ENCODE peak calls at places on chromosome 5, in ten cellular contexts. One of them, this sample, is unnamed.

GRCh38 chr5:14327624-14328023 is 184.5 kb downstream of the TRIO start:
- DNase-seq in AG09319: no peak
- DNase-seq in AG10803: no peak
- DNase-seq in transverse colon: no peak
- DNase-seq in H1: no peak
- DNase-seq in cardiac muscle cell: peak
- DNase-seq in omental fat pad: no peak
- DNase-seq in gastrocnemius medialis: no peak
- DNase-seq in progenitor cell of endocrine pancreas: no peak
- DNase-seq in body of pancreas: no peak
- DNase-seq in this sample: no peak

GRCh38 chr5:173907686-173908371 is 19.7 kb downstream of the CPEB4 start:
- DNase-seq in omental fat pad: no peak
- DNase-seq in cardiac muscle cell: no peak
- DNase-seq in AG10803: peak
- DNase-seq in transverse colon: no peak
- DNase-seq in gastrocnemius medialis: peak
- DNase-seq in AG09319: no peak
- DNase-seq in body of pancreas: no peak
- DNase-seq in H1: no peak
- DNase-seq in progenitor cell of endocrine pancreas: no peak
- DNase-seq in this sample: no peak

GRCh38 chr5:80738466-80738865 is 83.7 kb upstream of the DHFR start:
- DNase-seq in transverse colon: no peak
- DNase-seq in AG09319: no peak
- DNase-seq in omental fat pad: no peak
- DNase-seq in AG10803: no peak
- DNase-seq in cardiac muscle cell: no peak
- DNase-seq in body of pancreas: no peak
- DNase-seq in progenitor cell of endocrine pancreas: no peak
- DNase-seq in H1: no peak
- DNase-seq in gastrocnemius medialis: no peak
- DNase-seq in this sample: no peak

GRCh38 chr5:173746050-173746449 is 129.6 kb upstream of the BOD1 start:
- DNase-seq in body of pancreas: no peak
- DNase-seq in transverse colon: no peak
- DNase-seq in omental fat pad: no peak
- DNase-seq in progenitor cell of endocrine pancreas: no peak
- DNase-seq in cardiac muscle cell: no peak
- DNase-seq in gastrocnemius medialis: no peak
- DNase-seq in AG10803: no peak
- DNase-seq in H1: peak
- DNase-seq in AG09319: no peak
- DNase-seq in this sample: no peak

GRCh38 chr5:33369470-33370134 is 71.2 kb upstream of the TARS1 start:
- DNase-seq in gastrocnemius medialis: no peak
- DNase-seq in body of pancreas: no peak
- DNase-seq in transverse colon: no peak
- DNase-seq in progenitor cell of endocrine pancreas: no peak
- DNase-seq in omental fat pad: no peak
- DNase-seq in AG10803: peak
- DNase-seq in cardiac muscle cell: no peak
- DNase-seq in H1: no peak
- DNase-seq in AG09319: no peak
- DNase-seq in this sample: no peak

GRCh38 chr5:79750611-79751510 is 61.2 kb downstream of the CMYA5 start:
- DNase-seq in progenitor cell of endocrine pancreas: no peak
- DNase-seq in cardiac muscle cell: no peak
- DNase-seq in gastrocnemius medialis: no peak
- DNase-seq in omental fat pad: no peak
- DNase-seq in AG10803: no peak
- DNase-seq in AG09319: no peak
- DNase-seq in H1: no peak
- DNase-seq in transverse colon: no peak
- DNase-seq in body of pancreas: no peak
- DNase-seq in this sample: no peak

GRCh38 chr5:2184024-2184362 is 301.3 kb upstream of the IRX4 start:
- DNase-seq in gastrocnemius medialis: no peak
- DNase-seq in omental fat pad: no peak
- DNase-seq in AG10803: no peak
- DNase-seq in progenitor cell of endocrine pancreas: peak
- DNase-seq in H1: no peak
- DNase-seq in cardiac muscle cell: no peak
- DNase-seq in body of pancreas: no peak
- DNase-seq in transverse colon: no peak
- DNase-seq in AG09319: no peak
- DNase-seq in this sample: no peak

GRCh38 chr5:96113170-96113939 is 151.7 kb upstream of the ELL2 start:
- DNase-seq in body of pancreas: peak
- DNase-seq in omental fat pad: no peak
- DNase-seq in cardiac muscle cell: no peak
- DNase-seq in gastrocnemius medialis: peak
- DNase-seq in AG10803: no peak
- DNase-seq in progenitor cell of endocrine pancreas: no peak
- DNase-seq in H1: no peak
- DNase-seq in transverse colon: no peak
- DNase-seq in AG09319: no peak
- DNase-seq in this sample: no peak

GRCh38 chr5:1835431-1835830 is 34.2 kb downstream of the NDUFS6 start:
- DNase-seq in gastrocnemius medialis: no peak
- DNase-seq in progenitor cell of endocrine pancreas: no peak
- DNase-seq in omental fat pad: no peak
- DNase-seq in transverse colon: no peak
- DNase-seq in cardiac muscle cell: no peak
- DNase-seq in AG10803: no peak
- DNase-seq in body of pancreas: no peak
- DNase-seq in AG09319: no peak
- DNase-seq in H1: no peak
- DNase-seq in this sample: no peak

GRCh38 chr5:537621-538071 is 13.4 kb upstream of the SLC9A3 start:
- DNase-seq in omental fat pad: no peak
- DNase-seq in cardiac muscle cell: no peak
- DNase-seq in progenitor cell of endocrine pancreas: no peak
- DNase-seq in gastrocnemius medialis: no peak
- DNase-seq in H1: no peak
- DNase-seq in transverse colon: no peak
- DNase-seq in AG09319: no peak
- DNase-seq in body of pancreas: no peak
- DNase-seq in AG10803: no peak
- DNase-seq in this sample: no peak

GRCh38 chr5:136225796-136226195 is 32.8 kb upstream of the SMIM32 start:
- DNase-seq in H1: no peak
- DNase-seq in AG09319: no peak
- DNase-seq in gastrocnemius medialis: no peak
- DNase-seq in body of pancreas: no peak
- DNase-seq in cardiac muscle cell: no peak
- DNase-seq in omental fat pad: no peak
- DNase-seq in AG10803: no peak
- DNase-seq in progenitor cell of endocrine pancreas: no peak
- DNase-seq in transverse colon: no peak
- DNase-seq in this sample: no peak

GRCh38 chr5:133754575-133755169 is 142.3 kb upstream of the FSTL4 start:
- DNase-seq in AG10803: peak
- DNase-seq in AG09319: no peak
- DNase-seq in gastrocnemius medialis: peak
- DNase-seq in omental fat pad: no peak
- DNase-seq in cardiac muscle cell: peak
- DNase-seq in H1: peak
- DNase-seq in body of pancreas: peak
- DNase-seq in progenitor cell of endocrine pancreas: no peak
- DNase-seq in transverse colon: peak
- DNase-seq in this sample: peak

GRCh38 chr5:37005946-37006540 is 129.5 kb downstream of the NIPBL start:
- DNase-seq in AG10803: peak
- DNase-seq in cardiac muscle cell: peak
- DNase-seq in progenitor cell of endocrine pancreas: no peak
- DNase-seq in omental fat pad: no peak
- DNase-seq in H1: no peak
- DNase-seq in gastrocnemius medialis: no peak
- DNase-seq in body of pancreas: no peak
- DNase-seq in transverse colon: no peak
- DNase-seq in AG09319: no peak
- DNase-seq in this sample: no peak

GRCh38 chr5:1182633-1183423 is 18.6 kb upstream of the SLC6A19 start:
- DNase-seq in H1: no peak
- DNase-seq in AG10803: no peak
- DNase-seq in transverse colon: peak
- DNase-seq in body of pancreas: peak
- DNase-seq in progenitor cell of endocrine pancreas: peak
- DNase-seq in omental fat pad: no peak
- DNase-seq in AG09319: no peak
- DNase-seq in gastrocnemius medialis: no peak
- DNase-seq in cardiac muscle cell: no peak
- DNase-seq in this sample: no peak

DNA sequence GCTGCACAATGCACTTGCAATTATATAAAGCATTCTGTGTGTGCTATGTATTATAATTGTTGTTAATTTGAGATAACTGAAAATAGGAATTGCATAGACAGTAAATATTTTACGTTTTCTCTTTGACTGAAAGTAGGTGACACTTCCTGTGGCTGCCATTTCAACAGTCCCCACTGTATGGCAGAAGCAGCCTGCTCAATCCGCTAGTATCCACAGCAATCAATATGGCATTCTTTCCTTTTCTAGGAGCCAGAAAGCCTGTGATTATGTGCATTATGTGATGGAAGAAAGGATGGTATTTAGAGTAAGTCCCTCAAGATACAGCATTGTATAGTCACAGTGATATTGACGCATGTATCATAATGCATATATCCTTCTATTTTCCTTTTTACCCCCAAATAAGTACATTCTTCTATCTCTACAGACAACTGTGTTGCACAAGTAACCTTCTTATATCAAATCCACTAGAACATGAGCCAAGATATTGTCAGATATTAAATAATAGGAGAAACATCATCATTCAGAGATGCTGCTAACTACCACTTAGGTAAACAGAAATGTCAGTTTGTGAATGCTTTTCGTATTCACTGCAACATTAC is 59.7 kb downstream of the CARTPT start:
- DNase-seq in AG09319: no peak
- DNase-seq in body of pancreas: no peak
- DNase-seq in transverse colon: no peak
- DNase-seq in omental fat pad: no peak
- DNase-seq in gastrocnemius medialis: no peak
- DNase-seq in progenitor cell of endocrine pancreas: no peak
- DNase-seq in cardiac muscle cell: peak
- DNase-seq in H1: no peak
- DNase-seq in AG10803: peak
- DNase-seq in this sample: no peak
- TF ChIP-seq CTCF in AG09319: peak
- TF ChIP-seq CTCF in body of pancreas: peak
- TF ChIP-seq CTCF in transverse colon: no peak
- TF ChIP-seq CTCF in omental fat pad: no peak
- TF ChIP-seq CTCF in gastrocnemius medialis: peak
- TF ChIP-seq CTCF in progenitor cell of endocrine pancreas: peak
- TF ChIP-seq CTCF in cardiac muscle cell: peak
- TF ChIP-seq CTCF in H1: peak
- TF ChIP-seq CTCF in AG10803: peak
- TF ChIP-seq CTCF in this sample: peak

GRCh38 chr5:7261049-7261448 is 134.9 kb upstream of the ADCY2 start:
- DNase-seq in transverse colon: no peak
- DNase-seq in omental fat pad: no peak
- DNase-seq in progenitor cell of endocrine pancreas: no peak
- DNase-seq in AG10803: peak
- DNase-seq in AG09319: peak
- DNase-seq in H1: peak
- DNase-seq in cardiac muscle cell: peak
- DNase-seq in body of pancreas: no peak
- DNase-seq in gastrocnemius medialis: no peak
- DNase-seq in this sample: peak
- TF ChIP-seq CTCF in transverse colon: peak
- TF ChIP-seq CTCF in omental fat pad: no peak
- TF ChIP-seq CTCF in progenitor cell of endocrine pancreas: peak
- TF ChIP-seq CTCF in AG10803: peak
- TF ChIP-seq CTCF in AG09319: peak
- TF ChIP-seq CTCF in H1: peak
- TF ChIP-seq CTCF in cardiac muscle cell: peak
- TF ChIP-seq CTCF in body of pancreas: peak
- TF ChIP-seq CTCF in gastrocnemius medialis: peak
- TF ChIP-seq CTCF in this sample: peak

GRCh38 chr5:124668353-124669299 is 77.8 kb downstream of the ZNF608 start:
- DNase-seq in omental fat pad: no peak
- DNase-seq in AG10803: no peak
- DNase-seq in gastrocnemius medialis: no peak
- DNase-seq in progenitor cell of endocrine pancreas: no peak
- DNase-seq in body of pancreas: no peak
- DNase-seq in AG09319: no peak
- DNase-seq in cardiac muscle cell: peak
- DNase-seq in transverse colon: no peak
- DNase-seq in H1: no peak
- DNase-seq in this sample: no peak
- TF ChIP-seq CTCF in omental fat pad: no peak
- TF ChIP-seq CTCF in AG10803: no peak
- TF ChIP-seq CTCF in gastrocnemius medialis: no peak
- TF ChIP-seq CTCF in progenitor cell of endocrine pancreas: no peak
- TF ChIP-seq CTCF in body of pancreas: no peak
- TF ChIP-seq CTCF in AG09319: no peak
- TF ChIP-seq CTCF in cardiac muscle cell: no peak
- TF ChIP-seq CTCF in transverse colon: no peak
- TF ChIP-seq CTCF in H1: no peak
- TF ChIP-seq CTCF in this sample: no peak

GRCh38 chr5:65078331-65078730 is 309.6 kb downstream of the CWC27 start:
- DNase-seq in AG10803: peak
- DNase-seq in omental fat pad: no peak
- DNase-seq in AG09319: no peak
- DNase-seq in transverse colon: no peak
- DNase-seq in gastrocnemius medialis: no peak
- DNase-seq in cardiac muscle cell: no peak
- DNase-seq in body of pancreas: no peak
- DNase-seq in H1: no peak
- DNase-seq in progenitor cell of endocrine pancreas: no peak
- DNase-seq in this sample: no peak

GRCh38 chr5:65085181-65085580 is 316.5 kb downstream of the CWC27 start:
- DNase-seq in H1: no peak
- DNase-seq in AG09319: no peak
- DNase-seq in progenitor cell of endocrine pancreas: no peak
- DNase-seq in transverse colon: no peak
- DNase-seq in omental fat pad: no peak
- DNase-seq in gastrocnemius medialis: no peak
- DNase-seq in AG10803: no peak
- DNase-seq in cardiac muscle cell: no peak
- DNase-seq in body of pancreas: no peak
- DNase-seq in this sample: no peak

GRCh38 chr5:65084774-65085173 is 316.0 kb downstream of the CWC27 start:
- DNase-seq in omental fat pad: no peak
- DNase-seq in AG09319: no peak
- DNase-seq in transverse colon: no peak
- DNase-seq in cardiac muscle cell: no peak
- DNase-seq in progenitor cell of endocrine pancreas: no peak
- DNase-seq in AG10803: no peak
- DNase-seq in body of pancreas: no peak
- DNase-seq in gastrocnemius medialis: no peak
- DNase-seq in H1: no peak
- DNase-seq in this sample: no peak

GRCh38 chr5:65077653-65078052 is 308.9 kb downstream of the CWC27 start:
- DNase-seq in transverse colon: no peak
- DNase-seq in body of pancreas: no peak
- DNase-seq in cardiac muscle cell: no peak
- DNase-seq in gastrocnemius medialis: no peak
- DNase-seq in omental fat pad: no peak
- DNase-seq in progenitor cell of endocrine pancreas: no peak
- DNase-seq in AG10803: no peak
- DNase-seq in AG09319: no peak
- DNase-seq in H1: no peak
- DNase-seq in this sample: no peak

GRCh38 chr5:65081071-65081470 is 312.3 kb downstream of the CWC27 start:
- DNase-seq in body of pancreas: no peak
- DNase-seq in AG10803: no peak
- DNase-seq in AG09319: no peak
- DNase-seq in progenitor cell of endocrine pancreas: no peak
- DNase-seq in transverse colon: no peak
- DNase-seq in H1: no peak
- DNase-seq in gastrocnemius medialis: no peak
- DNase-seq in omental fat pad: no peak
- DNase-seq in cardiac muscle cell: no peak
- DNase-seq in this sample: no peak
- TF ChIP-seq CTCF in body of pancreas: no peak
- TF ChIP-seq CTCF in AG10803: no peak
- TF ChIP-seq CTCF in AG09319: no peak
- TF ChIP-seq CTCF in progenitor cell of endocrine pancreas: no peak
- TF ChIP-seq CTCF in transverse colon: no peak
- TF ChIP-seq CTCF in H1: no peak
- TF ChIP-seq CTCF in gastrocnemius medialis: no peak
- TF ChIP-seq CTCF in omental fat pad: no peak
- TF ChIP-seq CTCF in cardiac muscle cell: no peak
- TF ChIP-seq CTCF in this sample: no peak

This sample was measured in nephron progenitor cell.